ENCODE peak calls at places on chromosome 18, in six cellular contexts. One of them, this sample, is unnamed.

GRCh38 chr18:62152844-62153243 is 34.0 kb downstream of the PIGN start:
- DNase-seq in stomach: no peak
- DNase-seq in EH: no peak
- DNase-seq in dorsolateral prefrontal cortex: no peak
- DNase-seq in adrenal gland: no peak
- DNase-seq in stimulated activated CD4-positive, alpha-beta T cell treated with anti-CD3 and anti-CD28 coated beads, Interleukin-2, amount 100 ng/mL, for 48 hours: no peak
- DNase-seq in this sample: no peak

GRCh38 chr18:21243041-21243431 is 1.0 kb downstream of the GREB1L start:
- DNase-seq in stomach: no peak
- DNase-seq in dorsolateral prefrontal cortex: no peak
- DNase-seq in adrenal gland: peak; percentile 16
- DNase-seq in EH: peak; percentile 30
- DNase-seq in stimulated activated CD4-positive, alpha-beta T cell treated with anti-CD3 and anti-CD28 coated beads, Interleukin-2, amount 100 ng/mL, for 48 hours: no peak
- DNase-seq in this sample: peak; percentile 17

GRCh38 chr18:60092073-60092472 is 192.3 kb downstream of the PMAIP1 start:
- DNase-seq in adrenal gland: no peak
- DNase-seq in EH: no peak
- DNase-seq in stimulated activated CD4-positive, alpha-beta T cell treated with anti-CD3 and anti-CD28 coated beads, Interleukin-2, amount 100 ng/mL, for 48 hours: no peak
- DNase-seq in dorsolateral prefrontal cortex: no peak
- DNase-seq in stomach: no peak
- DNase-seq in this sample: no peak

GRCh38 chr18:77879829-77880228 is 630.2 kb downstream of the GALR1 start:
- DNase-seq in dorsolateral prefrontal cortex: no peak
- DNase-seq in stomach: no peak
- DNase-seq in EH: no peak
- DNase-seq in adrenal gland: no peak
- DNase-seq in stimulated activated CD4-positive, alpha-beta T cell treated with anti-CD3 and anti-CD28 coated beads, Interleukin-2, amount 100 ng/mL, for 48 hours: no peak
- DNase-seq in this sample: no peak

GRCh38 chr18:63402246-63403164 is 19.8 kb downstream of the VPS4B start:
- DNase-seq in dorsolateral prefrontal cortex: no peak
- DNase-seq in stomach: no peak
- DNase-seq in adrenal gland: no peak
- DNase-seq in stimulated activated CD4-positive, alpha-beta T cell treated with anti-CD3 and anti-CD28 coated beads, Interleukin-2, amount 100 ng/mL, for 48 hours: no peak
- DNase-seq in EH: no peak
- DNase-seq in this sample: no peak

GRCh38 chr18:55494899-55495298 is 93.1 kb downstream of the TCF4 start:
- DNase-seq in dorsolateral prefrontal cortex: no peak
- DNase-seq in stimulated activated CD4-positive, alpha-beta T cell treated with anti-CD3 and anti-CD28 coated beads, Interleukin-2, amount 100 ng/mL, for 48 hours: no peak
- DNase-seq in EH: peak; percentile 68
- DNase-seq in stomach: no peak
- DNase-seq in adrenal gland: no peak
- DNase-seq in this sample: peak; percentile 89

GRCh38 chr18:24112874-24113615 is 25.8 kb upstream of the CABYR start:
- DNase-seq in stimulated activated CD4-positive, alpha-beta T cell treated with anti-CD3 and anti-CD28 coated beads, Interleukin-2, amount 100 ng/mL, for 48 hours: no peak
- DNase-seq in dorsolateral prefrontal cortex: no peak
- DNase-seq in EH: peak; percentile 36
- DNase-seq in stomach: no peak
- DNase-seq in adrenal gland: peak; percentile 91
- DNase-seq in this sample: peak; percentile 64

GRCh38 chr18:69397096-69397495 is 3.6 kb upstream of the DOK6 start:
- DNase-seq in stimulated activated CD4-positive, alpha-beta T cell treated with anti-CD3 and anti-CD28 coated beads, Interleukin-2, amount 100 ng/mL, for 48 hours: no peak
- DNase-seq in stomach: no peak
- DNase-seq in adrenal gland: no peak
- DNase-seq in EH: peak; percentile 19
- DNase-seq in dorsolateral prefrontal cortex: no peak
- DNase-seq in this sample: peak; percentile 64

GRCh38 chr18:5518899-5519371 is 24.9 kb downstream of the EPB41L3 start:
- DNase-seq in stimulated activated CD4-positive, alpha-beta T cell treated with anti-CD3 and anti-CD28 coated beads, Interleukin-2, amount 100 ng/mL, for 48 hours: no peak
- DNase-seq in adrenal gland: peak; percentile 49
- DNase-seq in stomach: no peak
- DNase-seq in EH: no peak
- DNase-seq in dorsolateral prefrontal cortex: no peak
- DNase-seq in this sample: peak; percentile 68

GRCh38 chr18:56574827-56575226 is 63.6 kb downstream of the TXNL1 start:
- DNase-seq in stomach: peak; percentile 41
- DNase-seq in adrenal gland: peak; percentile 62
- DNase-seq in dorsolateral prefrontal cortex: no peak
- DNase-seq in stimulated activated CD4-positive, alpha-beta T cell treated with anti-CD3 and anti-CD28 coated beads, Interleukin-2, amount 100 ng/mL, for 48 hours: no peak
- DNase-seq in EH: peak; percentile 65
- DNase-seq in this sample: no peak

GRCh38 chr18:79640064-79640672 is 39.4 kb upstream of the CTDP1 start:
- DNase-seq in adrenal gland: no peak
- DNase-seq in stomach: no peak
- DNase-seq in stimulated activated CD4-positive, alpha-beta T cell treated with anti-CD3 and anti-CD28 coated beads, Interleukin-2, amount 100 ng/mL, for 48 hours: no peak
- DNase-seq in dorsolateral prefrontal cortex: no peak
- DNase-seq in EH: no peak
- DNase-seq in this sample: no peak

GRCh38 chr18:6069103-6069502 is 173.8 kb upstream of the TMEM200C start:
- DNase-seq in stimulated activated CD4-positive, alpha-beta T cell treated with anti-CD3 and anti-CD28 coated beads, Interleukin-2, amount 100 ng/mL, for 48 hours: no peak
- DNase-seq in EH: no peak
- DNase-seq in adrenal gland: no peak
- DNase-seq in stomach: no peak
- DNase-seq in dorsolateral prefrontal cortex: no peak
- DNase-seq in this sample: no peak

GRCh38 chr18:13558132-13558531 is 168.2 kb downstream of the FAM210A start:
- DNase-seq in stimulated activated CD4-positive, alpha-beta T cell treated with anti-CD3 and anti-CD28 coated beads, Interleukin-2, amount 100 ng/mL, for 48 hours: peak; percentile 28
- DNase-seq in adrenal gland: peak; percentile 37
- DNase-seq in dorsolateral prefrontal cortex: no peak
- DNase-seq in EH: peak; percentile 40
- DNase-seq in stomach: no peak
- DNase-seq in this sample: peak; percentile 17

GRCh38 chr18:37266290-37266689 is 299.3 kb downstream of the CELF4 start:
- DNase-seq in stomach: no peak
- DNase-seq in dorsolateral prefrontal cortex: no peak
- DNase-seq in stimulated activated CD4-positive, alpha-beta T cell treated with anti-CD3 and anti-CD28 coated beads, Interleukin-2, amount 100 ng/mL, for 48 hours: no peak
- DNase-seq in adrenal gland: no peak
- DNase-seq in EH: no peak
- DNase-seq in this sample: no peak

GRCh38 chr18:35245719-35246317 is 5.0 kb downstream of the ZNF397 start:
- DNase-seq in dorsolateral prefrontal cortex: no peak
- DNase-seq in adrenal gland: no peak
- DNase-seq in stomach: no peak
- DNase-seq in EH: no peak
- DNase-seq in stimulated activated CD4-positive, alpha-beta T cell treated with anti-CD3 and anti-CD28 coated beads, Interleukin-2, amount 100 ng/mL, for 48 hours: no peak
- DNase-seq in this sample: no peak

GRCh38 chr18:50944245-50944917 is 23.5 kb upstream of the ELAC1 start:
- DNase-seq in EH: peak; percentile 56
- DNase-seq in dorsolateral prefrontal cortex: no peak
- DNase-seq in stomach: no peak
- DNase-seq in stimulated activated CD4-positive, alpha-beta T cell treated with anti-CD3 and anti-CD28 coated beads, Interleukin-2, amount 100 ng/mL, for 48 hours: no peak
- DNase-seq in adrenal gland: no peak
- DNase-seq in this sample: no peak

GRCh38 chr18:1090758-1091157 is 186.1 kb downstream of the ADCYAP1 start:
- DNase-seq in EH: no peak
- DNase-seq in dorsolateral prefrontal cortex: no peak
- DNase-seq in stomach: no peak
- DNase-seq in stimulated activated CD4-positive, alpha-beta T cell treated with anti-CD3 and anti-CD28 coated beads, Interleukin-2, amount 100 ng/mL, for 48 hours: no peak
- DNase-seq in adrenal gland: no peak
- DNase-seq in this sample: no peak

GRCh38 chr18:23259701-23260661 is 124.7 kb downstream of the CABLES1 start:
- DNase-seq in EH: peak; percentile 94
- DNase-seq in adrenal gland: peak; percentile 73
- DNase-seq in stimulated activated CD4-positive, alpha-beta T cell treated with anti-CD3 and anti-CD28 coated beads, Interleukin-2, amount 100 ng/mL, for 48 hours: peak; percentile 9
- DNase-seq in stomach: peak; percentile 89
- DNase-seq in dorsolateral prefrontal cortex: no peak
- DNase-seq in this sample: peak; percentile 80

GRCh38 chr18:3869848-3870247 is 419.9 kb downstream of the TGIF1 start:
- DNase-seq in stomach: no peak
- DNase-seq in dorsolateral prefrontal cortex: no peak
- DNase-seq in EH: peak; percentile 73
- DNase-seq in stimulated activated CD4-positive, alpha-beta T cell treated with anti-CD3 and anti-CD28 coated beads, Interleukin-2, amount 100 ng/mL, for 48 hours: no peak
- DNase-seq in adrenal gland: no peak
- DNase-seq in this sample: peak; percentile 35

GRCh38 chr18:52582516-52582915 is 242.5 kb downstream of the DCC start:
- DNase-seq in EH: no peak
- DNase-seq in adrenal gland: no peak
- DNase-seq in dorsolateral prefrontal cortex: no peak
- DNase-seq in stomach: no peak
- DNase-seq in stimulated activated CD4-positive, alpha-beta T cell treated with anti-CD3 and anti-CD28 coated beads, Interleukin-2, amount 100 ng/mL, for 48 hours: no peak
- DNase-seq in this sample: no peak

GRCh38 chr18:46754188-46754587 is 2.7 kb downstream of the ST8SIA5 start:
- DNase-seq in stomach: no peak
- DNase-seq in dorsolateral prefrontal cortex: no peak
- DNase-seq in adrenal gland: no peak
- DNase-seq in EH: no peak
- DNase-seq in stimulated activated CD4-positive, alpha-beta T cell treated with anti-CD3 and anti-CD28 coated beads, Interleukin-2, amount 100 ng/mL, for 48 hours: no peak
- DNase-seq in this sample: no peak

GRCh38 chr18:7338846-7339245 is 108.0 kb downstream of the LRRC30 start:
- DNase-seq in dorsolateral prefrontal cortex: no peak
- DNase-seq in adrenal gland: no peak
- DNase-seq in stomach: no peak
- DNase-seq in stimulated activated CD4-positive, alpha-beta T cell treated with anti-CD3 and anti-CD28 coated beads, Interleukin-2, amount 100 ng/mL, for 48 hours: no peak
- DNase-seq in EH: no peak
- DNase-seq in this sample: no peak